ENCODE peak calls at places on chromosomes 12 and 14, in nine cellular contexts. P, Y, I, K, E, U, S, V and G are unnamed samples.

GRCh38 chr12:67088401-67089118 is 180.6 kb upstream of the CAND1 start:
- DNase-seq in E (no peak), V (no peak), K (no peak), I (no peak), P (no peak), S (no peak), U (no peak), Y (no peak), G (no peak)

GRCh38 chr14:61476737-61477410 is 155.5 kb downstream of the PRKCH start:
- DNase-seq in Y (peak; percentile 48), S (peak; percentile 48), V (peak; percentile 94), U (peak; percentile 76), I (peak; percentile 36), E (peak; percentile 11), P (no peak), K (no peak), G (no peak)

GRCh38 chr14:68408680-68409079 is 384.2 kb downstream of the ZFP36L1 start:
- DNase-seq in V (peak; percentile 35), Y (no peak), S (no peak), E (no peak), I (no peak), U (no peak), P (no peak), K (no peak), G (no peak)

GRCh38 chr12:96425321-96425720 is 25.1 kb upstream of the CDK17 start:
- DNase-seq in Y (no peak), E (no peak), V (no peak), K (no peak), S (no peak), U (no peak), P (no peak), I (no peak), G (no peak)

GRCh38 chr12:118326971-118327370 is 45.7 kb downstream of the TAOK3 start:
- DNase-seq in S (no peak), I (peak; percentile 37), Y (no peak), K (no peak), U (no peak), E (no peak), V (no peak), P (no peak), G (no peak)

GRCh38 chr12:66132408-66132807 is 1.9 kb upstream of the LLPH start:
- DNase-seq in S (no peak), V (peak; percentile 61), E (no peak), Y (no peak), U (no peak), I (no peak), P (no peak), K (no peak), G (no peak)

GRCh38 chr14:93430889-93431670 is at the start of gene UNC79:
- DNase-seq in E (peak; percentile 11), I (peak; percentile 80), K (no peak), Y (no peak), P (no peak), V (no peak), S (no peak), U (no peak), G (no peak)

GRCh38 chr12:46261658-46262057 is 7.2 kb downstream of the SLC38A1 start:
- DNase-seq in K (no peak), P (no peak), U (no peak), E (no peak), Y (no peak), S (no peak), V (no peak), I (no peak), G (no peak)

GRCh38 chr12:15996254-15996653 is 85.1 kb downstream of the DERA start:
- DNase-seq in P (no peak), E (no peak), U (no peak), K (no peak), Y (no peak), I (no peak), S (peak; percentile 38), V (peak; percentile 20), G (no peak)

GRCh38 chr12:81598205-81598604 is 160.9 kb downstream of the PPFIA2 start:
- DNase-seq in V (no peak), E (no peak), K (no peak), P (no peak), S (no peak), Y (no peak), U (no peak), I (peak; percentile 7), G (no peak)
- TF ChIP-seq EP300 in V (no peak), E (no peak), K (no peak), P (no peak), S (no peak), Y (no peak), U (no peak), I (no peak), G (no peak)

DNA sequence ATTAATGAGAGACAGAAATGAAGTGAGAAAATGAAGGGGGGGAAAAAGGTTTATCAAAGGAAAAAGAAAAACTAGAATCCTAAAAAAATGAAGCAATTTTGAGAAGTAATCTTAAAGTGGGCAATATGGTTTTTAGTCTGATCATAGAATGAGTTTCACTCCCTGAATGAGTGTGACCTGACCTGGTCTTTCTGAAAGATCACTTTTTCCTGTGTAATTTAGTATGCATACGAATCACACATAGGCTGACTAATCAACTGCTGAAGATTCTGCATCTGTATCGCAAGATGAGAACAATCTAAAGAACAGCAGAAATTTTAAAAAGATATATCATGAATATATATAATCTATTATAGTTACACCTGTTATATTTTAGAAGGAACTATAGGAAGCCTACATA is 11.3 kb downstream of the GNPTAB start:
- DNase-seq in U (no peak), V (no peak), Y (no peak), E (no peak), K (no peak), I (no peak), S (no peak), P (no peak), G (no peak)
- TF ChIP-seq EP300 in U (no peak), V (no peak), Y (no peak), E (no peak), K (no peak), I (no peak), S (no peak), P (no peak), G (no peak)

DNA sequence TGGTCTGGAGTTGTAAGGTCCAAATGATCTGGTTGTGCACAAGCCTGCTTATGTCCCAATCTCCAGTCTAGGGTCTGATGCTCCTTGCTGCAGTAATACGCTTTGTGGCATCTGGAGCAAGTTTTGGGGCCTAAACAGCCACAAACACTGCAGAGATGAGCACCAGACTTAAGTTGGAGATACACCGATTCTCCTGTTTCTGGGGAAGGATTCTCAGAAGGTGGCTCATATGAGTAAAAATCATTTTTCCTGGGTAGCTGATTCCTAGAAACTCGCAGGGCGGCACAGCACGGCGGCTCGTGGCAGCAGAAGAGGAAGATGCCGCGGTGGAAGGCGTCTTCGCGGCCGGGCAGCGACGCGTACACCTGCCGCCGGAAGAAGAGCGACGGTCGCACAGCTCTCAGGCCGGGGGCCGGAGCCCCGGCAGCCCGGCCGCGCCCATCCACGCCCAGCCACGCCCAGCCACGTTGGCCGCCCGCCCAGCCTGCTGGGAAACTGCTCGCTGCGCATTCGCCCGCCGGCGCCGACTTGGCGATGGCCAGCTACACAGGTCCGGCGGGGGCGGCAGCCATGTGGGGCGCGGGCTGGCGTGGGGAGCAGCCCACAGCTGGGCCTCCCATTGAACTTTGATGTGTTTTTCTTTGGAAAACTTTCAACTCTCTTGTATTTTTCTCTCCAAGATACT is 129.0 kb downstream of the ASCL4 start:
- DNase-seq in I (peak; percentile 88), U (no peak), Y (peak; percentile 76), S (peak; percentile 86), E (peak; percentile 94), V (peak; percentile 61), P (peak; percentile 40), K (no peak), G (peak; percentile 21)
- TF ChIP-seq EP300 in I (no peak), U (no peak), Y (no peak), S (no peak), E (no peak), V (no peak), P (no peak), K (no peak), G (no peak)

GRCh38 chr14:22846811-22847307 is 10.5 kb downstream of the MMP14 start:
- DNase-seq in K (no peak), E (no peak), V (no peak), U (no peak), Y (no peak), P (no peak), S (no peak), I (peak; percentile 20), G (no peak)

GRCh38 chr14:22848391-22849164 is 12.2 kb downstream of the MMP14 start:
- DNase-seq in U (peak; percentile 95), Y (peak; percentile 44), V (no peak), K (peak; percentile 92), P (no peak), S (peak; percentile 56), E (no peak), I (peak; percentile 90), G (peak; percentile 90)

GRCh38 chr14:22849212-22849819 is 12.9 kb downstream of the MMP14 start:
- DNase-seq in I (peak; percentile 56), P (no peak), Y (peak; percentile 38), K (peak; percentile 89), V (no peak), U (peak; percentile 92), E (no peak), S (peak; percentile 29), G (peak; percentile 87)

GRCh38 chr14:22845821-22846625 is 9.6 kb downstream of the MMP14 start:
- DNase-seq in K (no peak), S (no peak), V (no peak), U (peak; percentile 67), E (no peak), Y (no peak), P (no peak), I (no peak), G (no peak)

GRCh38 chr14:22847661-22848341 is 11.4 kb downstream of the MMP14 start:
- DNase-seq in I (peak; percentile 57), U (peak; percentile 73), K (no peak), P (no peak), E (no peak), S (no peak), Y (no peak), V (no peak), G (peak; percentile 57)
- TF ChIP-seq EP300 in I (no peak), U (peak; percentile 47), K (no peak), P (no peak), E (no peak), S (no peak), Y (no peak), V (no peak), G (no peak)

GRCh38 chr12:126055521-126055920 is 990.3 kb downstream of the AACS start:
- DNase-seq in S (no peak), V (no peak), Y (no peak), K (no peak), P (no peak), I (no peak), U (no peak), E (no peak), G (no peak)

DNA sequence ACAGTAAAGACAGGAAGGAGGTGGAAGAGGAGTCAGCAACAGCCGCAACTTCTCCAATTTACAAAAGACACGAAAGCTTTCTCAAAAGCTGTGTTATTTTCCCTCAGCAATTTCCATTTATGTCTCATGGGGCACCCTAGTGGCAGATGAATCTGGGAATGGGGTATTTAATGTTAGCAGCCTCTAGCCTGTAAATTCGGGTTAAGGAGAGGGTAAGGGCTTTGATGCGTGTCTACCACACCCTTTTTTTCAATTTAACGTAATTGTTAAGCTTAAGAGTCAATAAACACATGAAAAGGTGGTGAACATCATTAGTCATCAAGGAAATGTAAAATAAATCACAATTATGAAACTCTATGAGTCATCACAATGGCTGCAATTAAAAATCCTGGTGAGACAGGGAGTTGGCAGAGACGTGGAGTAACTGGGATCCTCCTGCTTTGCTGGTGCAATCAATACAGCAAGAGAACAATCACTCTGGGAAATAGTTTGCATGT is 986.4 kb downstream of the AACS start:
- DNase-seq in Y (no peak), E (no peak), I (no peak), V (peak; percentile 17), U (no peak), P (no peak), S (no peak), K (no peak), G (no peak)
- TF ChIP-seq EP300 in Y (no peak), E (no peak), I (no peak), V (no peak), U (no peak), P (no peak), S (no peak), K (no peak), G (no peak)